ENCODE peak calls at places on chromosomes 6 and 20, in ten cellular contexts. B is GM19239; V is GDM1; L is left ventricle myocardium inferior; S is hippocampal formation; F is activated T-cell treated with anti-CD3 and anti-CD28 coated beads for 1 hour; Y is stimulated activated CD8-positive, alpha-beta memory T cell treated with anti-CD3 and anti-CD28 coated beads, Interleukin-12 subunit alpha, Interleukin-12 subunit beta, amount 100 ng/mL, for 1 hour; A is dermis microvascular lymphatic vessel endothelial cell; I is NCI-H748 treated with DMSO at 0.1 percent for 48 hours; G is left lobe of liver. C is an unnamed sample.

GRCh38 chr6:137261393-137262154 is 42.4 kb upstream of the IFNGR1 start:
- DNase-seq in I (no peak), S (no peak), Y (no peak), F (no peak), G (no peak), B (no peak), A (no peak), V (no peak), L (no peak), C (no peak)

GRCh38 chr20:49287555-49288249 is 9.8 kb upstream of the ZNFX1 start:
- DNase-seq in S (no peak), Y (no peak), V (no peak), B (no peak), L (no peak), A (no peak), I (no peak), F (no peak), G (no peak), C (no peak)

GRCh38 chr20:38871560-38871953 is 54.7 kb upstream of the FAM83D start:
- DNase-seq in L (no peak), V (no peak), S (no peak), A (no peak), I (no peak), B (no peak), G (no peak), Y (no peak), F (no peak), C (no peak)

GRCh38 chr20:32959351-32960221 is 44.6 kb downstream of the SUN5 start:
- DNase-seq in S (no peak), I (no peak), G (no peak), F (no peak), Y (no peak), A (no peak), V (no peak), L (no peak), B (no peak), C (no peak)

GRCh38 chr20:2887715-2888114 is 14.4 kb downstream of the PTPRA start:
- DNase-seq in I (no peak), B (no peak), L (no peak), G (no peak), A (no peak), Y (no peak), V (no peak), F (no peak), S (no peak), C (no peak)

GRCh38 chr6:31042801-31043200 is 32.5 kb downstream of the MUC22 start:
- DNase-seq in I (no peak), S (peak; percentile 15), A (peak; percentile 29), F (peak; percentile 23), Y (peak; percentile 4), L (peak; percentile 23), V (no peak), G (no peak), B (no peak), C (no peak)

GRCh38 chr20:53949319-53949839 is 121.0 kb downstream of the BCAS1 start:
- DNase-seq in I (no peak), A (no peak), G (no peak), F (peak; percentile 54), S (no peak), L (peak; percentile 36), B (no peak), Y (peak; percentile 63), V (peak; percentile 75), C (peak; percentile 32)

GRCh38 chr6:168527451-168528210 is 86.6 kb downstream of the SMOC2 start:
- DNase-seq in Y (no peak), V (no peak), B (no peak), S (no peak), F (no peak), A (peak; percentile 24), I (no peak), G (no peak), L (no peak), C (no peak)

GRCh38 chr6:137378100-137378390 is 116.1 kb downstream of the OLIG3 start:
- DNase-seq in F (no peak), I (no peak), S (no peak), A (no peak), V (no peak), B (no peak), G (no peak), L (no peak), Y (no peak), C (no peak)

GRCh38 chr20:64003970-64004725 is 23.2 kb downstream of the PRPF6 start:
- DNase-seq in Y (no peak), F (no peak), L (no peak), A (no peak), V (no peak), I (no peak), B (no peak), S (no peak), G (no peak), C (no peak)

GRCh38 chr20:20759132-20759531 is 46.7 kb upstream of the RALGAPA2 start:
- DNase-seq in F (no peak), I (no peak), S (peak; percentile 58), Y (no peak), L (no peak), B (no peak), G (peak; percentile 63), A (peak; percentile 90), V (no peak), C (no peak)

GRCh38 chr6:96675617-96676016 is 112.7 kb downstream of the FHL5 start:
- DNase-seq in A (no peak), L (no peak), S (no peak), G (no peak), V (no peak), I (peak; percentile 38), F (no peak), Y (no peak), B (no peak), C (no peak)

GRCh38 chr6:4589295-4589694 is 186.9 kb upstream of the CDYL start:
- DNase-seq in L (no peak), Y (no peak), A (no peak), S (no peak), G (no peak), F (no peak), V (no peak), B (no peak), I (no peak), C (no peak)

GRCh38 chr6:21381336-21381963 is 212.1 kb upstream of the SOX4 start:
- DNase-seq in B (no peak), G (no peak), S (no peak), Y (no peak), A (no peak), F (no peak), I (no peak), V (no peak), L (no peak), C (peak; percentile 40)

GRCh38 chr6:11806561-11807317 is 28.1 kb upstream of the ADTRP start:
- DNase-seq in S (no peak), A (no peak), Y (no peak), V (no peak), B (no peak), L (no peak), G (no peak), I (no peak), F (no peak), C (no peak)

GRCh38 chr6:134381926-134382325 is 64.0 kb upstream of the SGK1 start:
- DNase-seq in A (peak; percentile 43), S (no peak), F (no peak), G (no peak), I (no peak), B (no peak), L (no peak), Y (no peak), V (no peak), C (no peak)

GRCh38 chr6:2948228-2949025 is 22.9 kb downstream of the SERPINB6 start:
- DNase-seq in B (no peak), Y (no peak), F (no peak), L (no peak), G (peak; percentile 36), A (no peak), V (no peak), I (no peak), S (no peak), C (no peak)

GRCh38 chr6:16007146-16007545 is 121.7 kb upstream of the MYLIP start:
- DNase-seq in V (peak; percentile 26), B (no peak), S (no peak), Y (no peak), F (no peak), A (no peak), I (no peak), G (no peak), L (no peak), C (no peak)

GRCh38 chr20:46350201-46350985 is 42.1 kb upstream of the CDH22 start:
- DNase-seq in A (no peak), I (no peak), S (no peak), V (peak; percentile 54), G (no peak), Y (no peak), B (peak; percentile 76), F (no peak), L (no peak), C (peak; percentile 4)

GRCh38 chr20:2890743-2891142 is 17.5 kb downstream of the PTPRA start:
- DNase-seq in A (no peak), V (no peak), G (no peak), Y (no peak), I (no peak), L (no peak), S (no peak), F (no peak), B (no peak), C (no peak)

GRCh38 chr6:4819706-4820283 is 43.6 kb downstream of the CDYL start:
- DNase-seq in Y (no peak), F (no peak), S (no peak), G (no peak), I (no peak), A (no peak), L (no peak), B (no peak), V (no peak), C (no peak)

GRCh38 chr6:166112580-166112979 is 55.1 kb downstream of the TBXT start:
- DNase-seq in L (no peak), G (no peak), A (no peak), Y (no peak), V (no peak), S (peak; percentile 30), I (no peak), B (no peak), F (no peak), C (no peak)

GRCh38 chr6:15183979-15184378 is 61.9 kb upstream of the JARID2 start:
- DNase-seq in A (no peak), B (no peak), Y (no peak), S (no peak), F (no peak), V (no peak), L (no peak), I (no peak), G (no peak), C (no peak)

GRCh38 chr6:39887692-39888450 is 46.4 kb downstream of the MOCS1 start:
- DNase-seq in L (peak; percentile 79), I (no peak), Y (no peak), B (no peak), A (peak; percentile 79), V (no peak), F (no peak), S (peak; percentile 62), G (no peak), C (no peak)

C was measured in GF-D8.